ENCODE peak calls at places on chromosomes 2 and 18, in seven cellular contexts. One of them, this sample, is unnamed.

GRCh38 chr18:11411021-11411420 is 198.4 kb upstream of the SLC35G4 start:
- DNase-seq in A549: no peak
- DNase-seq in mesendoderm: no peak
- DNase-seq in CD4-positive, alpha-beta memory T cell: no peak
- DNase-seq in fibroblast of lung: peak
- DNase-seq in body of pancreas: no peak
- DNase-seq in CD8-positive, alpha-beta T cell: no peak
- DNase-seq in this sample: no peak

GRCh38 chr2:222448806-222449205 is 24.5 kb downstream of the SGPP2 start:
- DNase-seq in A549: no peak
- DNase-seq in mesendoderm: no peak
- DNase-seq in CD4-positive, alpha-beta memory T cell: no peak
- DNase-seq in fibroblast of lung: peak
- DNase-seq in body of pancreas: peak
- DNase-seq in CD8-positive, alpha-beta T cell: no peak
- DNase-seq in this sample: peak

GRCh38 chr2:24276349-24276899 is 83.9 kb downstream of the ITSN2 start:
- DNase-seq in A549: no peak
- DNase-seq in mesendoderm: peak
- DNase-seq in CD4-positive, alpha-beta memory T cell: no peak
- DNase-seq in fibroblast of lung: no peak
- DNase-seq in body of pancreas: no peak
- DNase-seq in CD8-positive, alpha-beta T cell: no peak
- DNase-seq in this sample: no peak

GRCh38 chr2:166520604-166521003 is 26.6 kb upstream of the SCN7A start:
- DNase-seq in A549: no peak
- DNase-seq in mesendoderm: no peak
- DNase-seq in CD4-positive, alpha-beta memory T cell: no peak
- DNase-seq in fibroblast of lung: no peak
- DNase-seq in body of pancreas: no peak
- DNase-seq in CD8-positive, alpha-beta T cell: no peak
- DNase-seq in this sample: no peak

GRCh38 chr2:101737478-101738240 is 40.2 kb downstream of the MAP4K4 start:
- DNase-seq in A549: peak
- DNase-seq in mesendoderm: no peak
- DNase-seq in CD4-positive, alpha-beta memory T cell: no peak
- DNase-seq in fibroblast of lung: no peak
- DNase-seq in body of pancreas: no peak
- DNase-seq in CD8-positive, alpha-beta T cell: no peak
- DNase-seq in this sample: no peak

GRCh38 chr2:195555971-195556370 is 101.1 kb upstream of the SLC39A10 start:
- DNase-seq in A549: no peak
- DNase-seq in mesendoderm: no peak
- DNase-seq in CD4-positive, alpha-beta memory T cell: no peak
- DNase-seq in fibroblast of lung: no peak
- DNase-seq in body of pancreas: no peak
- DNase-seq in CD8-positive, alpha-beta T cell: no peak
- DNase-seq in this sample: no peak

GRCh38 chr2:43075054-43075593 is 151.3 kb downstream of the ZFP36L2 start:
- DNase-seq in A549: peak
- DNase-seq in mesendoderm: no peak
- DNase-seq in CD4-positive, alpha-beta memory T cell: no peak
- DNase-seq in fibroblast of lung: peak
- DNase-seq in body of pancreas: peak
- DNase-seq in CD8-positive, alpha-beta T cell: no peak
- DNase-seq in this sample: peak

GRCh38 chr2:147860009-147860408 is 15.2 kb downstream of the ACVR2A start:
- DNase-seq in A549: no peak
- DNase-seq in mesendoderm: peak
- DNase-seq in CD4-positive, alpha-beta memory T cell: no peak
- DNase-seq in fibroblast of lung: no peak
- DNase-seq in body of pancreas: no peak
- DNase-seq in CD8-positive, alpha-beta T cell: no peak
- DNase-seq in this sample: no peak

GRCh38 chr2:201158111-201158929 is 24.6 kb upstream of the CASP10 start:
- DNase-seq in A549: peak
- DNase-seq in mesendoderm: peak
- DNase-seq in CD4-positive, alpha-beta memory T cell: peak
- DNase-seq in fibroblast of lung: peak
- DNase-seq in body of pancreas: peak
- DNase-seq in CD8-positive, alpha-beta T cell: peak
- DNase-seq in this sample: peak

GRCh38 chr2:130735200-130735599 is 6.3 kb downstream of the GPR148 start:
- DNase-seq in A549: no peak
- DNase-seq in mesendoderm: no peak
- DNase-seq in CD4-positive, alpha-beta memory T cell: no peak
- DNase-seq in fibroblast of lung: no peak
- DNase-seq in body of pancreas: no peak
- DNase-seq in CD8-positive, alpha-beta T cell: no peak
- DNase-seq in this sample: no peak

GRCh38 chr2:230160112-230160660 is 59.6 kb downstream of the SP110 start:
- DNase-seq in A549: peak
- DNase-seq in mesendoderm: peak
- DNase-seq in CD4-positive, alpha-beta memory T cell: peak
- DNase-seq in fibroblast of lung: peak
- DNase-seq in body of pancreas: peak
- DNase-seq in CD8-positive, alpha-beta T cell: peak
- DNase-seq in this sample: no peak

GRCh38 chr2:215745316-215745715 is 268.0 kb downstream of the MREG start:
- DNase-seq in A549: no peak
- DNase-seq in mesendoderm: no peak
- DNase-seq in CD4-positive, alpha-beta memory T cell: no peak
- DNase-seq in fibroblast of lung: no peak
- DNase-seq in body of pancreas: no peak
- DNase-seq in CD8-positive, alpha-beta T cell: no peak
- DNase-seq in this sample: no peak

GRCh38 chr2:63569740-63570139 is 18.5 kb downstream of the WDPCP start:
- DNase-seq in A549: no peak
- DNase-seq in mesendoderm: no peak
- DNase-seq in CD4-positive, alpha-beta memory T cell: no peak
- DNase-seq in fibroblast of lung: no peak
- DNase-seq in body of pancreas: no peak
- DNase-seq in CD8-positive, alpha-beta T cell: no peak
- DNase-seq in this sample: no peak

GRCh38 chr2:237524631-237525030 is 37.6 kb downstream of the MLPH start:
- DNase-seq in A549: no peak
- DNase-seq in mesendoderm: no peak
- DNase-seq in CD4-positive, alpha-beta memory T cell: no peak
- DNase-seq in fibroblast of lung: no peak
- DNase-seq in body of pancreas: peak
- DNase-seq in CD8-positive, alpha-beta T cell: no peak
- DNase-seq in this sample: no peak

GRCh38 chr2:137638932-137639331 is 325.3 kb upstream of the HNMT start:
- DNase-seq in A549: no peak
- DNase-seq in mesendoderm: peak
- DNase-seq in CD4-positive, alpha-beta memory T cell: no peak
- DNase-seq in fibroblast of lung: no peak
- DNase-seq in body of pancreas: no peak
- DNase-seq in CD8-positive, alpha-beta T cell: no peak
- DNase-seq in this sample: no peak

GRCh38 chr2:176533505-176534193 is 264.4 kb downstream of the MTX2 start:
- DNase-seq in A549: no peak
- DNase-seq in mesendoderm: no peak
- DNase-seq in CD4-positive, alpha-beta memory T cell: no peak
- DNase-seq in fibroblast of lung: no peak
- DNase-seq in body of pancreas: no peak
- DNase-seq in CD8-positive, alpha-beta T cell: no peak
- DNase-seq in this sample: no peak

GRCh38 chr2:236608308-236608564 is 38.6 kb downstream of the ACKR3 start:
- DNase-seq in A549: no peak
- DNase-seq in mesendoderm: no peak
- DNase-seq in CD4-positive, alpha-beta memory T cell: no peak
- DNase-seq in fibroblast of lung: no peak
- DNase-seq in body of pancreas: peak
- DNase-seq in CD8-positive, alpha-beta T cell: no peak
- DNase-seq in this sample: no peak

GRCh38 chr2:44579136-44579836 is 217.5 kb downstream of the CAMKMT start:
- DNase-seq in A549: no peak
- DNase-seq in mesendoderm: no peak
- DNase-seq in CD4-positive, alpha-beta memory T cell: no peak
- DNase-seq in fibroblast of lung: no peak
- DNase-seq in body of pancreas: no peak
- DNase-seq in CD8-positive, alpha-beta T cell: no peak
- DNase-seq in this sample: no peak

GRCh38 chr2:17550907-17551306 is 10.4 kb downstream of the VSNL1 start:
- DNase-seq in A549: no peak
- DNase-seq in mesendoderm: no peak
- DNase-seq in CD4-positive, alpha-beta memory T cell: no peak
- DNase-seq in fibroblast of lung: no peak
- DNase-seq in body of pancreas: no peak
- DNase-seq in CD8-positive, alpha-beta T cell: no peak
- DNase-seq in this sample: no peak

GRCh38 chr18:26185267-26185666 is 41.0 kb upstream of the TAF4B start:
- DNase-seq in A549: peak
- DNase-seq in mesendoderm: peak
- DNase-seq in CD4-positive, alpha-beta memory T cell: no peak
- DNase-seq in fibroblast of lung: no peak
- DNase-seq in body of pancreas: no peak
- DNase-seq in CD8-positive, alpha-beta T cell: no peak
- DNase-seq in this sample: no peak

GRCh38 chr18:26192233-26192632 is 34.0 kb upstream of the TAF4B start:
- DNase-seq in A549: no peak
- DNase-seq in mesendoderm: no peak
- DNase-seq in CD4-positive, alpha-beta memory T cell: no peak
- DNase-seq in fibroblast of lung: no peak
- DNase-seq in body of pancreas: no peak
- DNase-seq in CD8-positive, alpha-beta T cell: no peak
- DNase-seq in this sample: no peak

DNA sequence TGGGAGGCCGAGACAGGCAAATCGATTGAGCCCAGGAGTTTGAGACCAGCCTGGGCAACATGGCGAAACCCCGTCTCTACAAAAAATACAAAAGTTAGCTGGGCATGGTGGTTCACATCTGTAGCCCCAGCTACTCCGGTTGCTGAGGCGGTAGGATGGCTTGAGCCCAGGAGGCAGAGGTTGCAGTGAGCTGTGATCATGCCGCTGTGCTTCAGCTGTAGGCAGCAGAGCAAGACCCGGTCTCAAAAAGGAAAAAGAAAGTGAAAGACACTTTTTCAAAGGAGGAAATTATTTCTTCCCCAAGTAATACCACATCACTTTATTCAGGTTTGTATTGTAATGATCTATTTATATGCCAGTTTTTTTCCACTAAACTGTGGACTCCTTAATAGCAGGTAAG is 35.7 kb upstream of the TAF4B start:
- DNase-seq in A549: no peak
- DNase-seq in mesendoderm: no peak
- DNase-seq in CD4-positive, alpha-beta memory T cell: no peak
- DNase-seq in fibroblast of lung: no peak
- DNase-seq in body of pancreas: no peak
- DNase-seq in CD8-positive, alpha-beta T cell: peak
- DNase-seq in this sample: no peak
- H3K4me3 ChIP-seq in A549: no peak
- H3K4me3 ChIP-seq in mesendoderm: no peak
- H3K4me3 ChIP-seq in CD4-positive, alpha-beta memory T cell: no peak
- H3K4me3 ChIP-seq in fibroblast of lung: no peak
- H3K4me3 ChIP-seq in body of pancreas: no peak
- H3K4me3 ChIP-seq in CD8-positive, alpha-beta T cell: peak
- H3K4me3 ChIP-seq in this sample: no peak

DNA sequence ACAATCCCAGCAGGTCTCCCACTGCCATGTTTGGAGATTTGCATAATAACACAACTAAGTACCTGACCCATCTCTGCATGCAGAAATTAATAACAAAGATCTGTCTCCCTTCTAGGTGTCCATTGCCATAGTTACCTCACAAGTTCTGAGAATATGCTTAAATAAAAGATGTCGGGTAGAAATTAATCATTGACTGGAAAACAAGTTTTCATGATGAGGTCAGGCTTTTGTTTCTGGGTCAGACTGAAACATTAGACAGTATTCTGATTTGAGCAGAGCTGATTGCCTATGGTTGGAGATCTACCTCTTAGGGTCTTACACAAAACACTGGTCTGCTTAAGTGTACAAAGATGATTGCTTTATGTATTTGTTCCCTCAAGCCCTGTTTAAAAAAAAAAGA is 956.3 kb downstream of the CPS1 start:
- DNase-seq in A549: no peak
- DNase-seq in mesendoderm: no peak
- DNase-seq in CD4-positive, alpha-beta memory T cell: no peak
- DNase-seq in fibroblast of lung: no peak
- DNase-seq in body of pancreas: no peak
- DNase-seq in CD8-positive, alpha-beta T cell: no peak
- DNase-seq in this sample: no peak
- H3K4me3 ChIP-seq in A549: no peak
- H3K4me3 ChIP-seq in mesendoderm: no peak
- H3K4me3 ChIP-seq in CD4-positive, alpha-beta memory T cell: no peak
- H3K4me3 ChIP-seq in fibroblast of lung: no peak
- H3K4me3 ChIP-seq in body of pancreas: no peak
- H3K4me3 ChIP-seq in CD8-positive, alpha-beta T cell: no peak
- H3K4me3 ChIP-seq in this sample: no peak

GRCh38 chr2:227390468-227391256 is 2.9 kb upstream of the SCYGR1 start:
- DNase-seq in A549: no peak
- DNase-seq in mesendoderm: no peak
- DNase-seq in CD4-positive, alpha-beta memory T cell: no peak
- DNase-seq in fibroblast of lung: no peak
- DNase-seq in body of pancreas: no peak
- DNase-seq in CD8-positive, alpha-beta T cell: no peak
- DNase-seq in this sample: no peak

GRCh38 chr2:227388537-227389011 is 825 bp upstream of the SCYGR1 start:
- DNase-seq in A549: peak
- DNase-seq in mesendoderm: no peak
- DNase-seq in CD4-positive, alpha-beta memory T cell: no peak
- DNase-seq in fibroblast of lung: peak
- DNase-seq in body of pancreas: no peak
- DNase-seq in CD8-positive, alpha-beta T cell: no peak
- DNase-seq in this sample: peak

GRCh38 chr2:227386630-227387029 is 1.1 kb downstream of the SCYGR1 start:
- DNase-seq in A549: no peak
- DNase-seq in mesendoderm: no peak
- DNase-seq in CD4-positive, alpha-beta memory T cell: no peak
- DNase-seq in fibroblast of lung: no peak
- DNase-seq in body of pancreas: no peak
- DNase-seq in CD8-positive, alpha-beta T cell: no peak
- DNase-seq in this sample: no peak

GRCh38 chr2:227389661-227390060 is 1.9 kb upstream of the SCYGR1 start:
- DNase-seq in A549: no peak
- DNase-seq in mesendoderm: no peak
- DNase-seq in CD4-positive, alpha-beta memory T cell: no peak
- DNase-seq in fibroblast of lung: no peak
- DNase-seq in body of pancreas: no peak
- DNase-seq in CD8-positive, alpha-beta T cell: no peak
- DNase-seq in this sample: no peak

GRCh38 chr2:227389231-227389630 is 1.5 kb upstream of the SCYGR1 start:
- DNase-seq in A549: no peak
- DNase-seq in mesendoderm: no peak
- DNase-seq in CD4-positive, alpha-beta memory T cell: no peak
- DNase-seq in fibroblast of lung: no peak
- DNase-seq in body of pancreas: no peak
- DNase-seq in CD8-positive, alpha-beta T cell: no peak
- DNase-seq in this sample: no peak
- H3K4me3 ChIP-seq in A549: no peak
- H3K4me3 ChIP-seq in mesendoderm: no peak
- H3K4me3 ChIP-seq in CD4-positive, alpha-beta memory T cell: no peak
- H3K4me3 ChIP-seq in fibroblast of lung: no peak
- H3K4me3 ChIP-seq in body of pancreas: no peak
- H3K4me3 ChIP-seq in CD8-positive, alpha-beta T cell: no peak
- H3K4me3 ChIP-seq in this sample: no peak

GRCh38 chr2:122598784-122599183 is 843.3 kb downstream of the TSN start:
- DNase-seq in A549: no peak
- DNase-seq in mesendoderm: no peak
- DNase-seq in CD4-positive, alpha-beta memory T cell: no peak
- DNase-seq in fibroblast of lung: no peak
- DNase-seq in body of pancreas: no peak
- DNase-seq in CD8-positive, alpha-beta T cell: no peak
- DNase-seq in this sample: no peak
- H3K4me3 ChIP-seq in A549: no peak
- H3K4me3 ChIP-seq in mesendoderm: no peak
- H3K4me3 ChIP-seq in CD4-positive, alpha-beta memory T cell: no peak
- H3K4me3 ChIP-seq in fibroblast of lung: no peak
- H3K4me3 ChIP-seq in body of pancreas: no peak
- H3K4me3 ChIP-seq in CD8-positive, alpha-beta T cell: no peak
- H3K4me3 ChIP-seq in this sample: no peak